ENCODE peak calls at places on chromosomes 16 and 17, in four cellular contexts. J, I, G and N are unnamed samples.

GRCh38 chr17:44008205-44008909 is 3.9 kb downstream of the NAGS start:
- DNase-seq in G (no peak), J (no peak), I (no peak), N (no peak)

GRCh38 chr16:31529398-31530312 is 2.0 kb downstream of the AHSP start:
- DNase-seq in J (no peak), I (no peak), G (no peak), N (peak)

GRCh38 chr17:60959011-60959410 is 281.4 kb downstream of the BCAS3 start:
- DNase-seq in I (no peak), G (no peak), J (no peak), N (no peak)

GRCh38 chr16:3842994-3843393 is 37.5 kb downstream of the CREBBP start:
- DNase-seq in J (peak), I (no peak), G (no peak), N (no peak)

GRCh38 chr17:37239690-37240344 is 136.0 kb upstream of the C17orf78 start:
- DNase-seq in I (no peak), G (no peak), J (peak), N (peak)

GRCh38 chr16:25052530-25052929 is 37.4 kb upstream of the ARHGAP17 start:
- DNase-seq in J (no peak), I (no peak), G (no peak), N (no peak)

GRCh38 chr16:85119333-85120005 is 7.2 kb upstream of the CIBAR2 start:
- DNase-seq in I (no peak), J (no peak), G (no peak), N (no peak)

GRCh38 chr16:30054959-30055553 is 10.5 kb upstream of the ALDOA start:
- DNase-seq in G (no peak), I (no peak), J (peak), N (peak)

GRCh38 chr16:19884611-19885455 is at the start of gene GPRC5B:
- DNase-seq in I (no peak), J (peak), G (no peak), N (peak)

GRCh38 chr17:33086878-33087277 is 95.2 kb downstream of the SPACA3 start:
- DNase-seq in G (no peak), I (no peak), J (no peak), N (no peak)

GRCh38 chr17:64662774-64663367 is 764 bp upstream of the SMURF2 start:
- DNase-seq in J (no peak), I (no peak), G (peak), N (no peak)

GRCh38 chr17:18141210-18141803 is 32.8 kb downstream of the MYO15A start:
- DNase-seq in J (peak), I (no peak), G (no peak), N (peak)

GRCh38 chr16:66735891-66736290 is 15.5 kb downstream of the DYNC1LI2 start:
- DNase-seq in J (no peak), I (no peak), G (no peak), N (no peak)

GRCh38 chr16:88295526-88296436 is 87.0 kb upstream of the ZNF469 start:
- DNase-seq in J (peak), G (no peak), I (no peak), N (no peak)

GRCh38 chr16:68296693-68297092 is 14.1 kb downstream of the SLC7A6OS start:
- DNase-seq in G (no peak), J (no peak), I (no peak), N (no peak)

GRCh38 chr16:30996324-30996999 is 11.5 kb downstream of the HSD3B7 start:
- DNase-seq in J (no peak), I (no peak), G (no peak), N (peak)

GRCh38 chr16:24978370-24978914 is 36.7 kb downstream of the ARHGAP17 start:
- DNase-seq in G (no peak), J (no peak), I (peak), N (no peak)

GRCh38 chr17:28551421-28552186 is 820 bp downstream of the UNC119 start:
- DNase-seq in I (no peak), G (no peak), J (no peak), N (no peak)

GRCh38 chr16:4947722-4948503 is 10.2 kb upstream of the SEC14L5 start:
- DNase-seq in G (no peak), J (no peak), I (no peak), N (no peak)

GRCh38 chr16:54153240-54153934 is 133.2 kb downstream of the IRX3 start:
- DNase-seq in G (no peak), I (no peak), J (no peak), N (no peak)

GRCh38 chr16:74487634-74488495 is 66.6 kb upstream of the CLEC18B start:
- DNase-seq in I (no peak), J (no peak), G (no peak), N (no peak)

GRCh38 chr17:19273731-19274130 is 36.6 kb downstream of the EPN2 start:
- DNase-seq in J (no peak), I (no peak), G (no peak), N (no peak)
- TF ChIP-seq NRF1 in J (no peak), I (no peak), G (no peak), N (no peak)

DNA sequence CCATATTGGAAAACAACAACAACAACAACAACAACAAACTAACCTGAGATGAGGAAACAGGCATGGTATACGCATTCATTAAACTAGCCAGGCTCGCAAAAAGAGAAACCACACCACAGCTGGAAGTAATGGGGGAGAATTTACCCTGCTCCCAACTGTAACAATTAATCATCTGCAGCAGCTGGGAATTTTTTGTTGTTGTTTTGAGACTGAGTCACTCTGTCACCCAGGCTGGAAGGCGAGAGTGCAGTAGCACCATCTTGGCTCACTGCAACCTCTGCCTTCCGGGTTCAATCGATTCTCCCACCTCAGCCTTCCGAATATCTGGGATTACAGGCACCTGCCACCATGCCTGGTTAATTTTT is 16.3 kb downstream of the PRPSAP1 start:
- DNase-seq in I (no peak), J (no peak), G (no peak), N (no peak)
- TF ChIP-seq NRF1 in I (no peak), J (no peak), G (no peak), N (no peak)

GRCh38 chr16:27373312-27373711 is 28.7 kb upstream of the IL21R start:
- DNase-seq in G (no peak), I (no peak), J (no peak), N (no peak)

GRCh38 chr16:27377666-27378485 is 24.1 kb upstream of the IL21R start:
- DNase-seq in G (no peak), J (no peak), I (peak), N (no peak)

GRCh38 chr16:27374231-27374793 is 27.7 kb upstream of the IL21R start:
- DNase-seq in G (no peak), I (peak), J (no peak), N (no peak)

GRCh38 chr16:27378871-27379580 is 22.9 kb upstream of the IL21R start:
- DNase-seq in I (no peak), G (no peak), J (no peak), N (no peak)

GRCh38 chr16:27374794-27375499 is 27.0 kb upstream of the IL21R start:
- DNase-seq in I (peak), J (peak), G (peak), N (peak)
- TF ChIP-seq NRF1 in I (no peak), J (no peak), G (no peak), N (no peak)

GRCh38 chr17:27506348-27507218 is 50.3 kb downstream of the KSR1 start:
- DNase-seq in J (no peak), I (peak), G (peak), N (peak)
- TF ChIP-seq NRF1 in J (no peak), I (no peak), G (no peak), N (no peak)

DNA sequence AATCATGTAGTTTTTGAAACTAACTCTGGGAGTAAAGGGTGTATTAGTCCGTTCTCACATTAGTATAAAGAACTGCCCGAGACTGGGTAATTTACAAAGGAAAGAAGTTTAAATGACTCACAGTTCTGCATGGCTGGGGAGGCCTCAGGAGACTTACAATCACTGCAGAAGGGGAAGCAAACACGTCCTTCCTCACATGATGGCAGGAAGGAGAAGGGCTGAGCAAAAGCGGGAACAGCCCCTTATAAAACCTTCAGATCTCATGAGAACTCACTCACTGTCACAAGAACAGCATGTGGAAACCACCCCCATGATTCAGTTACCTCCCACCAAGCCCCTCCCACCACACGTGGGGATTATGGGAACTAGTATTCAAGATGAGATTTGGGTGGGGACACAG is 256.5 kb upstream of the TNRC6C start:
- DNase-seq in J (no peak), G (no peak), I (no peak), N (no peak)
- TF ChIP-seq NRF1 in J (no peak), G (no peak), I (no peak), N (no peak)

GRCh38 chr16:749010-749409 is 8.2 kb upstream of the CIAO3 start:
- DNase-seq in I (no peak), G (no peak), J (no peak), N (no peak)
- TF ChIP-seq NRF1 in I (no peak), G (no peak), J (no peak), N (no peak)